ENCODE peak calls at places on chromosomes 5 and 9, in nine cellular contexts. M is psoas muscle; R is CD8-positive, alpha-beta memory T cell; P is naive thymus-derived CD4-positive, alpha-beta T cell; L is HCT116; H is iPS DF 6.9; F is ascending aorta; Z is hepatocyte; S is neural progenitor cell. D is an unnamed sample.

GRCh38 chr5:172173771-172174170 is 14.3 kb downstream of the STK10 start:
- DNase-seq in M (no peak), R (peak; percentile 59), P (peak; percentile 27), L (no peak), H (no peak), F (no peak), Z (no peak), S (no peak), D (no peak)

GRCh38 chr5:54004697-54005096 is 305.7 kb downstream of the ARL15 start:
- DNase-seq in M (no peak), R (no peak), P (no peak), L (no peak), H (no peak), F (no peak), Z (no peak), S (no peak), D (no peak)

GRCh38 chr5:172235827-172236749 is 42.1 kb downstream of the EFCAB9 start:
- DNase-seq in M (no peak), R (no peak), P (no peak), L (no peak), H (no peak), F (no peak), Z (peak; percentile 16), S (no peak), D (no peak)

GRCh38 chr5:61995486-61995885 is 310.5 kb upstream of the KIF2A start:
- DNase-seq in M (no peak), R (no peak), P (no peak), L (no peak), H (no peak), F (no peak), Z (no peak), S (no peak), D (no peak)

GRCh38 chr5:83583859-83584258 is 112.3 kb downstream of the VCAN start:
- DNase-seq in M (no peak), R (no peak), P (no peak), L (no peak), H (no peak), F (no peak), Z (no peak), S (no peak), D (no peak)

GRCh38 chr5:39080597-39081204 is 6.5 kb upstream of the RICTOR start:
- DNase-seq in M (no peak), R (no peak), P (no peak), L (peak; percentile 60), H (no peak), F (no peak), Z (peak; percentile 76), S (peak; percentile 63), D (peak; percentile 37)

GRCh38 chr5:116455061-116455460 is 119.6 kb downstream of the SEMA6A start:
- DNase-seq in M (no peak), R (no peak), P (no peak), L (no peak), H (no peak), F (no peak), Z (no peak), S (no peak), D (no peak)

GRCh38 chr5:56412601-56413379 is 179.7 kb upstream of the ANKRD55 start:
- DNase-seq in M (peak; percentile 37), R (no peak), P (peak; percentile 25), L (no peak), H (no peak), F (peak; percentile 71), Z (no peak), S (no peak), D (peak; percentile 72)

GRCh38 chr5:139294372-139295165 is 1.0 kb downstream of the MATR3 start:
- DNase-seq in M (peak; percentile 80), R (peak; percentile 57), P (peak; percentile 68), L (peak; percentile 65), H (no peak), F (peak; percentile 83), Z (peak; percentile 89), S (peak; percentile 90), D (peak; percentile 81)

GRCh38 chr5:138096997-138097828 is 13.4 kb downstream of the WNT8A start:
- DNase-seq in M (no peak), R (no peak), P (no peak), L (peak; percentile 28), H (no peak), F (no peak), Z (no peak), S (no peak), D (no peak)

GRCh38 chr9:4742246-4742645 is 1.2 kb upstream of the AK3 start:
- DNase-seq in M (no peak), R (no peak), P (no peak), L (no peak), H (no peak), F (no peak), Z (no peak), S (no peak), D (no peak)

GRCh38 chr9:4740373-4740622 is 704 bp downstream of the AK3 start:
- DNase-seq in M (no peak), R (no peak), P (no peak), L (no peak), H (no peak), F (no peak), Z (no peak), S (no peak), D (no peak)

GRCh38 chr9:4740623-4741364 is at the start of gene AK3:
- DNase-seq in M (peak; percentile 90), R (peak; percentile 86), P (peak; percentile 85), L (peak; percentile 44), H (no peak), F (peak; percentile 92), Z (peak; percentile 96), S (peak; percentile 94), D (peak; percentile 92)

GRCh38 chr9:4739587-4740372 is 1.2 kb downstream of the AK3 start:
- DNase-seq in M (no peak), R (no peak), P (no peak), L (no peak), H (no peak), F (no peak), Z (peak; percentile 30), S (no peak), D (no peak)

GRCh38 chr9:4741365-4742031 is 496 bp upstream of the AK3 start:
- DNase-seq in M (peak; percentile 31), R (peak; percentile 17), P (peak; percentile 16), L (no peak), H (no peak), F (peak; percentile 68), Z (peak; percentile 51), S (no peak), D (peak; percentile 64)
- H3K27ac ChIP-seq in M (peak overlapping the region; percentile 85), R (peak overlapping the region; percentile 79), P (peak overlapping the region; percentile 86), L (peak overlapping the region; percentile 84), H (no peak overlapping the region), F (peak overlapping the region; percentile 87), Z (peak overlapping the region; percentile 99), S (no peak overlapping the region), D (peak overlapping the region; percentile 62)

DNA sequence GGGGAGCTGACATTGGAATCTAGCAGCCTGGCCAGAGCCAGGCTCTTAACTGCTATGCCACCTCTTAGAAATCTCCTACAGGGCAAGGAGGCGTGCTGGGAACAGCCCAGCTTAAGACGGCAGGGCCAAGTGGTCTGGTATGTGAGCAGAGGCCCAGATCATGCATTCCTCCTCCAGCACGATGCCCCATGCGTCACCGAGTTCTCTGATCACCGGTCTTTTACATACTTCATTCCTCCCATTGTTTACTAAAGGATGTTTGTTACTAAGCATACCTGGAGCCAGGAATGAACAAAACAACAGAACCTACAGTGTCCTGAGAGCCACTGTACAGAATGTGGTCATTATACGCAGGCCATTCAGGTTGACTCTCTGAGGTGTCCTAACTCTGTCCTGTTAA is 73.8 kb downstream of the TRIO start:
- DNase-seq in M (no peak), R (no peak), P (no peak), L (no peak), H (peak; percentile 27), F (peak; percentile 67), Z (no peak), S (peak; percentile 49), D (no peak)
- H3K4me1 ChIP-seq in M (peaks cover 81% of the 10 kb centered on the region), R (no peaks in the 10 kb centered on the region), P (no peaks in the 10 kb centered on the region), L (peaks cover 13% of the 10 kb centered on the region), H (peaks cover 9% of the 10 kb centered on the region), F (peaks cover 31% of the 10 kb centered on the region), Z (peaks cover 40% of the 10 kb centered on the region), S (peaks cover 75% of the 10 kb centered on the region), D (peaks cover 33% of the 10 kb centered on the region)

GRCh38 chr5:4540375-4541173 is 599.6 kb upstream of the ADAMTS16 start:
- DNase-seq in M (no peak), R (no peak), P (no peak), L (no peak), H (no peak), F (no peak), Z (no peak), S (no peak), D (no peak)
- H3K4me3 ChIP-seq in M (no peak overlapping the region), R (no peak overlapping the region), P (no peak overlapping the region), L (no peak overlapping the region), H (no peak overlapping the region), F (no peak overlapping the region), Z (no peak overlapping the region), S (no peak overlapping the region), D (no peak overlapping the region)

GRCh38 chr5:178430187-178431062 is 159.8 kb downstream of the COL23A1 start:
- DNase-seq in M (no peak), R (no peak), P (no peak), L (no peak), H (no peak), F (no peak), Z (no peak), S (no peak), D (no peak)

GRCh38 chr5:178429156-178429468 is 161.1 kb downstream of the COL23A1 start:
- DNase-seq in M (no peak), R (no peak), P (no peak), L (no peak), H (no peak), F (no peak), Z (no peak), S (no peak), D (no peak)

GRCh38 chr5:178429541-178430186 is 160.5 kb downstream of the COL23A1 start:
- DNase-seq in M (no peak), R (no peak), P (no peak), L (no peak), H (no peak), F (no peak), Z (no peak), S (no peak), D (no peak)

GRCh38 chr5:178426326-178427130 is 163.7 kb downstream of the COL23A1 start:
- DNase-seq in M (no peak), R (no peak), P (no peak), L (no peak), H (no peak), F (no peak), Z (no peak), S (no peak), D (no peak)

GRCh38 chr5:178428341-178429155 is 161.6 kb downstream of the COL23A1 start:
- DNase-seq in M (peak; percentile 75), R (no peak), P (no peak), L (no peak), H (no peak), F (peak; percentile 58), Z (no peak), S (peak; percentile 17), D (peak; percentile 89)
- H3K27ac ChIP-seq in M (peak overlapping the region; percentile 78), R (no peak overlapping the region), P (no peak overlapping the region), L (no peak overlapping the region), H (no peak overlapping the region), F (no peak overlapping the region), Z (no peak overlapping the region), S (no peak overlapping the region), D (peak overlapping the region; percentile 59)